ENCODE peak calls at places on chromosomes 5 and 9, in nine cellular contexts. C is HT1080; E is NCI-H69; R is osteocyte; J is stimulated activated CD4-positive, alpha-beta T cell treated with anti-CD3 and anti-CD28 coated beads, TNF-alpha, amount 100 ng/mL, for 48 hours; M is NCI-H2081; U is fibroblast of the aortic adventitia; D is neuronal stem cell; T is activated T-helper 9 cell treated with anti-CD3 and anti-CD28 coated beads, Interleukin-2, amount 50 U/mL, for 16 hours. G is an unnamed sample.

GRCh38 chr5:10746711-10747110 is 14.3 kb downstream of the DAP start:
- DNase-seq in C (no peak), E (no peak), R (no peak), J (no peak), M (no peak), U (no peak), D (no peak), T (no peak), G (no peak)

GRCh38 chr9:117044241-117044640 is 357.1 kb downstream of the TRIM32 start:
- DNase-seq in C (no peak), E (peak; percentile 75), R (no peak), J (no peak), M (no peak), U (no peak), D (peak; percentile 38), T (no peak), G (no peak)

GRCh38 chr9:4077499-4078102 is 222.3 kb downstream of the GLIS3 start:
- DNase-seq in C (peak; percentile 75), E (peak; percentile 86), R (peak; percentile 91), J (peak; percentile 8), M (no peak), U (peak; percentile 92), D (no peak), T (peak; percentile 3), G (peak; percentile 55)

GRCh38 chr9:109471994-109472393 is 26.1 kb downstream of the PTPN3 start:
- DNase-seq in C (no peak), E (peak; percentile 65), R (no peak), J (no peak), M (no peak), U (no peak), D (no peak), T (no peak), G (no peak)

GRCh38 chr5:58925627-58926545 is 343.0 kb downstream of the RAB3C start:
- DNase-seq in C (no peak), E (peak; percentile 97), R (no peak), J (no peak), M (no peak), U (no peak), D (no peak), T (no peak), G (no peak)

GRCh38 chr5:111935835-111936234 is 178.8 kb upstream of the NREP start:
- DNase-seq in C (peak; percentile 59), E (no peak), R (no peak), J (no peak), M (no peak), U (no peak), D (peak; percentile 14), T (no peak), G (no peak)

GRCh38 chr9:23829580-23830458 is 3.8 kb upstream of the ELAVL2 start:
- DNase-seq in C (peak; percentile 7), E (peak; percentile 46), R (no peak), J (no peak), M (no peak), U (peak; percentile 20), D (no peak), T (no peak), G (no peak)

GRCh38 chr5:146877783-146878470 is 630 bp downstream of the PPP2R2B start:
- DNase-seq in C (no peak), E (peak; percentile 68), R (no peak), J (no peak), M (no peak), U (peak; percentile 4), D (peak; percentile 32), T (peak; percentile 3), G (no peak)

GRCh38 chr9:114426046-114426948 is 38.5 kb upstream of the AKNA start:
- DNase-seq in C (no peak), E (no peak), R (no peak), J (no peak), M (no peak), U (no peak), D (no peak), T (no peak), G (no peak)

GRCh38 chr5:54902817-54903473 is 82.4 kb downstream of the ESM1 start:
- DNase-seq in C (peak; percentile 48), E (peak; percentile 18), R (no peak), J (peak; percentile 46), M (no peak), U (peak; percentile 46), D (no peak), T (no peak), G (no peak)

GRCh38 chr5:118553662-118554061 is 434.7 kb downstream of the DTWD2 start:
- DNase-seq in C (peak; percentile 86), E (no peak), R (peak; percentile 89), J (no peak), M (no peak), U (peak; percentile 79), D (no peak), T (no peak), G (no peak)

GRCh38 chr5:72066658-72067057 is 40.6 kb upstream of the MAP1B start:
- DNase-seq in C (peak; percentile 90), E (peak; percentile 58), R (no peak), J (no peak), M (no peak), U (peak; percentile 94), D (no peak), T (no peak), G (no peak)

GRCh38 chr9:20473566-20474116 is 148.7 kb downstream of the MLLT3 start:
- DNase-seq in C (no peak), E (no peak), R (no peak), J (no peak), M (no peak), U (peak; percentile 1), D (no peak), T (no peak), G (no peak)

GRCh38 chr5:147310059-147310704 is 75.4 kb downstream of the STK32A start:
- DNase-seq in C (peak; percentile 96), E (peak; percentile 92), R (no peak), J (no peak), M (peak; percentile 47), U (peak; percentile 41), D (no peak), T (no peak), G (no peak)

G was measured in HEK293T.